ENCODE peak calls at places on chromosomes 16 and 17, in ten cellular contexts. U is left lung, Y is WTC11, F is nephron progenitor cell, R is fibroblast of pulmonary artery, W is B cell, P is HL-60, M is lower lobe of right lung, I is lower leg skin, S is neural crest cell. V is an unnamed sample.
A peak's percentile ranks its signal among the peaks of the same experiment; 100 is the strongest.

GRCh38 chr16:17334096-17334495 is 136.7 kb downstream of the XYLT1 start:
- DNase-seq in S (no peak), M (no peak), W (no peak), R (peak; percentile 40), F (no peak), U (no peak), Y (no peak), I (no peak), P (no peak), V (no peak)

GRCh38 chr16:7268182-7268581 is 64.5 kb upstream of the RBFOX1 start:
- DNase-seq in F (peak; percentile 56), Y (no peak), U (no peak), P (no peak), I (no peak), M (no peak), S (peak; percentile 67), R (no peak), W (no peak), V (peak; percentile 51)

GRCh38 chr17:43003542-43004172 is 2.9 kb upstream of the IFI35 start:
- DNase-seq in I (no peak), Y (no peak), P (no peak), R (no peak), F (no peak), S (no peak), M (no peak), U (no peak), W (no peak), V (no peak)

GRCh38 chr16:88754109-88754911 is 30.7 kb downstream of the PIEZO1 start:
- DNase-seq in U (no peak), W (no peak), Y (no peak), M (no peak), P (no peak), I (no peak), R (no peak), S (no peak), F (no peak), V (no peak)

GRCh38 chr17:69142473-69142802 is 743 bp upstream of the ABCA6 start:
- DNase-seq in F (no peak), W (no peak), I (no peak), U (no peak), S (no peak), P (no peak), R (peak; percentile 89), Y (no peak), M (no peak), V (no peak)

GRCh38 chr17:3929181-3929580 is 12.9 kb upstream of the P2RX1 start:
- DNase-seq in Y (no peak), W (no peak), R (no peak), U (no peak), M (no peak), P (no peak), F (no peak), S (no peak), I (no peak), V (no peak)

GRCh38 chr16:68084504-68085258 is 489 bp upstream of the NFATC3 start:
- DNase-seq in I (peak; percentile 97), Y (peak; percentile 80), M (peak; percentile 95), P (peak; percentile 93), R (peak; percentile 61), S (peak; percentile 84), W (peak; percentile 92), U (peak; percentile 98), F (peak; percentile 84), V (peak; percentile 73)

GRCh38 chr16:49473131-49473530 is 99.5 kb downstream of the C16orf78 start:
- DNase-seq in P (no peak), U (no peak), R (no peak), F (no peak), S (no peak), M (peak; percentile 17), Y (no peak), W (no peak), I (no peak), V (no peak)

GRCh38 chr16:46648656-46649055 is 27.5 kb upstream of the SHCBP1 start:
- DNase-seq in U (no peak), F (no peak), S (no peak), I (no peak), Y (peak; percentile 35), W (no peak), R (no peak), M (no peak), P (no peak), V (no peak)

GRCh38 chr17:17681744-17682292 is 560 bp downstream of the RAI1 start:
- DNase-seq in W (peak; percentile 74), I (peak; percentile 91), M (no peak), Y (no peak), S (peak; percentile 29), R (no peak), U (peak; percentile 92), P (no peak), F (peak; percentile 63), V (no peak)

GRCh38 chr16:11848842-11849241 is 2.5 kb downstream of the RSL1D1 start:
- DNase-seq in Y (no peak), U (no peak), I (no peak), S (no peak), P (no peak), M (no peak), R (peak; percentile 16), W (no peak), F (no peak), V (no peak)

GRCh38 chr16:11416228-11417001 is 71.2 kb downstream of the RMI2 start:
- DNase-seq in Y (no peak), R (no peak), W (no peak), U (peak; percentile 31), F (no peak), P (no peak), M (no peak), I (no peak), S (no peak), V (no peak)

GRCh38 chr16:88515925-88516324 is 54.3 kb upstream of the ZC3H18 start:
- DNase-seq in Y (no peak), W (no peak), P (no peak), U (no peak), R (no peak), M (no peak), S (no peak), I (no peak), F (no peak), V (no peak)

GRCh38 chr17:82709676-82710498 is 6.6 kb upstream of the FN3KRP start:
- DNase-seq in W (no peak), F (no peak), M (no peak), S (no peak), I (no peak), U (no peak), P (no peak), Y (no peak), R (no peak), V (no peak)

GRCh38 chr17:82705756-82706155 is 7.3 kb upstream of the RAB40B start:
- DNase-seq in S (no peak), F (no peak), R (no peak), P (no peak), I (no peak), M (no peak), Y (no peak), W (no peak), U (no peak), V (no peak)

GRCh38 chr17:82713015-82713723 is 3.3 kb upstream of the FN3KRP start:
- DNase-seq in F (no peak), R (no peak), M (no peak), S (no peak), U (no peak), Y (no peak), W (no peak), I (peak; percentile 86), P (no peak), V (no peak)

GRCh38 chr17:82709024-82709675 is 7.4 kb upstream of the FN3KRP start:
- DNase-seq in Y (no peak), R (no peak), P (no peak), S (no peak), F (no peak), M (no peak), I (no peak), U (no peak), W (no peak), V (no peak)

GRCh38 chr17:82710499-82711232 is 5.8 kb upstream of the FN3KRP start:
- DNase-seq in F (no peak), R (no peak), I (no peak), W (no peak), P (no peak), Y (no peak), S (no peak), U (no peak), M (no peak), V (no peak)
- TF ChIP-seq CTCF in F (no peak), R (no peak), I (no peak), W (no peak), P (no peak), Y (no peak), S (no peak), U (no peak), M (no peak), V (no peak)

GRCh38 chr16:13873835-13874438 is 46.0 kb upstream of the ERCC4 start:
- DNase-seq in W (no peak), F (peak; percentile 48), U (no peak), M (no peak), P (no peak), I (no peak), S (peak; percentile 41), Y (peak; percentile 36), R (peak; percentile 41), V (no peak)
- TF ChIP-seq CTCF in W (no peak), F (peak; percentile 70), U (no peak), M (peak; percentile 32), P (no peak), I (no peak), S (peak; percentile 72), Y (peak; percentile 42), R (peak; percentile 53), V (peak; percentile 68)

GRCh38 chr17:47318197-47318918 is 5.4 kb upstream of the EFCAB13 start:
- DNase-seq in Y (no peak), M (no peak), U (no peak), W (no peak), P (no peak), S (no peak), F (no peak), R (no peak), I (no peak), V (no peak)

GRCh38 chr17:47320879-47321502 is 2.8 kb upstream of the EFCAB13 start:
- DNase-seq in F (no peak), M (no peak), Y (no peak), R (no peak), P (no peak), W (no peak), U (no peak), I (no peak), S (no peak), V (no peak)

GRCh38 chr17:47324224-47325020 is 667 bp downstream of the EFCAB13 start:
- DNase-seq in W (peak; percentile 82), Y (peak; percentile 61), F (peak; percentile 24), R (peak; percentile 57), M (peak; percentile 77), S (no peak), U (no peak), I (peak; percentile 92), P (peak; percentile 40), V (no peak)

GRCh38 chr17:47325176-47325575 is 1.4 kb downstream of the EFCAB13 start:
- DNase-seq in S (no peak), M (no peak), F (no peak), I (no peak), W (peak; percentile 16), U (no peak), P (no peak), R (no peak), Y (no peak), V (no peak)

GRCh38 chr17:47323382-47324223 is at the start of gene EFCAB13:
- DNase-seq in R (peak; percentile 86), F (peak; percentile 89), S (peak; percentile 84), W (peak; percentile 96), M (peak; percentile 94), U (peak; percentile 94), I (peak; percentile 98), P (peak; percentile 63), Y (peak; percentile 96), V (peak; percentile 85)
- TF ChIP-seq CTCF in R (no peak), F (peak; percentile 20), S (peak; percentile 21), W (peak; percentile 45), M (peak; percentile 45), U (peak; percentile 20), I (no peak), P (no peak), Y (no peak), V (peak; percentile 47)

GRCh38 chr16:527015-527903 is at the start of gene CAPN15:
- DNase-seq in R (peak; percentile 86), I (peak; percentile 97), Y (peak; percentile 77), P (peak; percentile 91), M (peak; percentile 91), F (peak; percentile 90), S (peak; percentile 83), U (peak; percentile 95), W (peak; percentile 94), V (peak; percentile 85)
- TF ChIP-seq CTCF in R (no peak), I (no peak), Y (no peak), P (no peak), M (no peak), F (no peak), S (peak; percentile 48), U (no peak), W (peak; percentile 16), V (peak; percentile 27)